ENCODE peak calls at places on chromosome 3, in six cellular contexts. One of them, this sample, is unnamed. For H3K9me3, the result is how much of the 10 kb centered on the place peaks cover.

GRCh38 chr3:71370467-71370866 is 213.1 kb downstream of the FOXP1 start:
- DNase-seq in mesenchymal stem cell: no peak
- DNase-seq in IMR-90: no peak
- DNase-seq in H9: no peak
- DNase-seq in H1: no peak
- DNase-seq in trophoblast cell: no peak
- DNase-seq in this sample: no peak

GRCh38 chr3:59432676-59433075 is 382.9 kb upstream of the CFAP20DC start:
- DNase-seq in trophoblast cell: peak
- DNase-seq in IMR-90: peak
- DNase-seq in H1: no peak
- DNase-seq in H9: no peak
- DNase-seq in mesenchymal stem cell: peak
- DNase-seq in this sample: no peak

GRCh38 chr3:39148116-39149058 is 5.0 kb downstream of the CSRNP1 start:
- DNase-seq in mesenchymal stem cell: peak
- DNase-seq in H9: no peak
- DNase-seq in H1: no peak
- DNase-seq in trophoblast cell: no peak
- DNase-seq in IMR-90: peak
- DNase-seq in this sample: no peak

GRCh38 chr3:152362086-152362485 is 93.4 kb downstream of the MBNL1 start:
- DNase-seq in trophoblast cell: no peak
- DNase-seq in IMR-90: no peak
- DNase-seq in H1: no peak
- DNase-seq in mesenchymal stem cell: no peak
- DNase-seq in H9: no peak
- DNase-seq in this sample: no peak

GRCh38 chr3:73808862-73809509 is 184.2 kb upstream of the PDZRN3 start:
- DNase-seq in mesenchymal stem cell: no peak
- DNase-seq in H1: no peak
- DNase-seq in H9: no peak
- DNase-seq in IMR-90: no peak
- DNase-seq in trophoblast cell: no peak
- DNase-seq in this sample: no peak

GRCh38 chr3:164848922-164849321 is 229.4 kb downstream of the SI start:
- DNase-seq in trophoblast cell: no peak
- DNase-seq in IMR-90: no peak
- DNase-seq in H1: no peak
- DNase-seq in mesenchymal stem cell: no peak
- DNase-seq in H9: no peak
- DNase-seq in this sample: no peak

GRCh38 chr3:112815981-112816380 is 30.7 kb downstream of the CD200R1L start:
- DNase-seq in trophoblast cell: no peak
- DNase-seq in H9: no peak
- DNase-seq in H1: no peak
- DNase-seq in mesenchymal stem cell: peak
- DNase-seq in IMR-90: peak
- DNase-seq in this sample: no peak

GRCh38 chr3:42177801-42178150 is 86.6 kb downstream of the TRAK1 start:
- DNase-seq in H9: no peak
- DNase-seq in trophoblast cell: no peak
- DNase-seq in H1: no peak
- DNase-seq in mesenchymal stem cell: no peak
- DNase-seq in IMR-90: no peak
- DNase-seq in this sample: no peak

GRCh38 chr3:28978092-28978491 is 302.8 kb upstream of the RBMS3 start:
- DNase-seq in H1: no peak
- DNase-seq in H9: no peak
- DNase-seq in trophoblast cell: no peak
- DNase-seq in IMR-90: no peak
- DNase-seq in mesenchymal stem cell: no peak
- DNase-seq in this sample: no peak
- H3K9me3 ChIP-seq in H1: under half
- H3K9me3 ChIP-seq in H9: under half
- H3K9me3 ChIP-seq in trophoblast cell: under half
- H3K9me3 ChIP-seq in IMR-90: under half
- H3K9me3 ChIP-seq in mesenchymal stem cell: under half
- H3K9me3 ChIP-seq in this sample: under half

DNA sequence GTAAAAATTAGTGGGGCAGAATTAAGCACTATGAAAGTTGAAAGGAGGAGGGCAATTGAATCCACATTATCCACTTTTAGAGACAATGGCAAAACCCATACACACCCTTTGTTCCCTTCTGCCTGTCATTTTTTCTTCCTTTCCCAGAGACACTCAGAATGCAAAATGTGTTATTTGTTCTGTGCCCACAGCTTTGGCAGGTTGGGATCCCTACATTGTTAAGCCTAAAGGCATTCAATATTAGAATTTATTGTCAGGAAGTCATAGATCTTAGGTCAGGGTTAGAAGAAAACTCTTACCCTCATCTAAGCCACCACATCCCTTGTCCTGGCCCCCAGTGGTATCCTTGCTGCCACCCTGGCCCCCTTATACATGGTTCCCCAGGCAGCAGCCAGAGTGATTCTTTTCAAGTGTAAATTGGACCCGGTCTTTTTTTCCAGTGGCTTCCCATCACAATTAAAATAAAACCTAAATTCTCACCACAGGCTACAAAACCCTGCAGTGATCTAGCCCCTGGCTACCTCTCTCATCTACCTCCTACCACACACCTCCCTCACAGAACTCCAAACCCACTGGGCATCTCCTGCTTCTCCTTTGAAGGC is 470.1 kb upstream of the ATP11B start:
- DNase-seq in H1: no peak
- DNase-seq in IMR-90: no peak
- DNase-seq in trophoblast cell: no peak
- DNase-seq in H9: peak
- DNase-seq in mesenchymal stem cell: no peak
- DNase-seq in this sample: no peak
- H3K4ac ChIP-seq in H1: no peak
- H3K4ac ChIP-seq in IMR-90: no peak
- H3K4ac ChIP-seq in trophoblast cell: no peak
- H3K4ac ChIP-seq in H9: no peak
- H3K4ac ChIP-seq in mesenchymal stem cell: no peak
- H3K4ac ChIP-seq in this sample: no peak

GRCh38 chr3:30510596-30510995 is 95.8 kb upstream of the TGFBR2 start:
- DNase-seq in mesenchymal stem cell: no peak
- DNase-seq in trophoblast cell: no peak
- DNase-seq in H1: no peak
- DNase-seq in IMR-90: peak
- DNase-seq in H9: no peak
- DNase-seq in this sample: no peak

GRCh38 chr3:30511524-30512278 is 94.7 kb upstream of the TGFBR2 start:
- DNase-seq in IMR-90: peak
- DNase-seq in H9: no peak
- DNase-seq in trophoblast cell: peak
- DNase-seq in H1: no peak
- DNase-seq in mesenchymal stem cell: peak
- DNase-seq in this sample: no peak

GRCh38 chr3:30516238-30516637 is 90.2 kb upstream of the TGFBR2 start:
- DNase-seq in trophoblast cell: no peak
- DNase-seq in H9: no peak
- DNase-seq in H1: no peak
- DNase-seq in mesenchymal stem cell: no peak
- DNase-seq in IMR-90: peak
- DNase-seq in this sample: no peak

GRCh38 chr3:30513374-30514152 is 92.8 kb upstream of the TGFBR2 start:
- DNase-seq in trophoblast cell: no peak
- DNase-seq in IMR-90: no peak
- DNase-seq in mesenchymal stem cell: no peak
- DNase-seq in H1: no peak
- DNase-seq in H9: no peak
- DNase-seq in this sample: no peak

DNA sequence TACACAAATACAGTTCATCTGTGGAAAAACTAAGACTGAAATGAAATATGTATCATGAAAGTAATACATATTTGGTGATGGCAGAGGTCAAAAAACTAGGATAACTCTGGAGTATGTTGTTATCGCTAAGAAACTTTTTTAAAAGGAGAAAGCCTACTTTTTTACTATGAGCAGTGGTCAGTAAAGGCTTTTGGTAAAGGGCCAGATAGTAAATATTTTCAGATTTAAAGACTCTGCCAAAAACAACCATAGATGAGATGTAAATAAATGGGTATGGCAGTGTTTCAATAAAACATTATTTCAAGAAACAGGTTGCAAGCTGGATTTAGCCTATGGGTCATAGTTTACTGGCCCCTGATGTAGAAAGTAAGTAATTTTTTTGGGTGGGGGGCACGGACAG is 93.8 kb upstream of the TGFBR2 start:
- DNase-seq in trophoblast cell: no peak
- DNase-seq in IMR-90: peak
- DNase-seq in H1: no peak
- DNase-seq in H9: no peak
- DNase-seq in mesenchymal stem cell: no peak
- DNase-seq in this sample: no peak
- H4K8ac ChIP-seq in trophoblast cell: no peak
- H4K8ac ChIP-seq in IMR-90: no peak
- H4K8ac ChIP-seq in H1: no peak
- H4K8ac ChIP-seq in H9: no peak
- H4K8ac ChIP-seq in mesenchymal stem cell: no peak
- H4K8ac ChIP-seq in this sample: no peak

GRCh38 chr3:177914224-177914623 is 622.0 kb upstream of the KCNMB2 start:
- DNase-seq in mesenchymal stem cell: no peak
- DNase-seq in H9: no peak
- DNase-seq in trophoblast cell: no peak
- DNase-seq in IMR-90: no peak
- DNase-seq in H1: no peak
- DNase-seq in this sample: no peak
- H3K9me3 ChIP-seq in mesenchymal stem cell: under half
- H3K9me3 ChIP-seq in H9: under half
- H3K9me3 ChIP-seq in trophoblast cell: under half
- H3K9me3 ChIP-seq in IMR-90: under half
- H3K9me3 ChIP-seq in H1: under half
- H3K9me3 ChIP-seq in this sample: under half

GRCh38 chr3:134486577-134487041 is 752 bp downstream of the CEP63 start:
- DNase-seq in H1: no peak
- DNase-seq in mesenchymal stem cell: peak
- DNase-seq in IMR-90: peak
- DNase-seq in trophoblast cell: no peak
- DNase-seq in H9: no peak
- DNase-seq in this sample: peak

GRCh38 chr3:134487406-134487805 is 1.5 kb downstream of the CEP63 start:
- DNase-seq in H9: no peak
- DNase-seq in mesenchymal stem cell: no peak
- DNase-seq in IMR-90: no peak
- DNase-seq in trophoblast cell: no peak
- DNase-seq in H1: no peak
- DNase-seq in this sample: no peak

GRCh38 chr3:134483195-134483890 is 2.4 kb downstream of the ANAPC13 start:
- DNase-seq in H9: no peak
- DNase-seq in trophoblast cell: peak
- DNase-seq in IMR-90: peak
- DNase-seq in mesenchymal stem cell: peak
- DNase-seq in H1: no peak
- DNase-seq in this sample: no peak

GRCh38 chr3:134485075-134485536 is 679 bp downstream of the ANAPC13 start:
- DNase-seq in mesenchymal stem cell: peak
- DNase-seq in trophoblast cell: no peak
- DNase-seq in IMR-90: no peak
- DNase-seq in H1: no peak
- DNase-seq in H9: no peak
- DNase-seq in this sample: peak

DNA sequence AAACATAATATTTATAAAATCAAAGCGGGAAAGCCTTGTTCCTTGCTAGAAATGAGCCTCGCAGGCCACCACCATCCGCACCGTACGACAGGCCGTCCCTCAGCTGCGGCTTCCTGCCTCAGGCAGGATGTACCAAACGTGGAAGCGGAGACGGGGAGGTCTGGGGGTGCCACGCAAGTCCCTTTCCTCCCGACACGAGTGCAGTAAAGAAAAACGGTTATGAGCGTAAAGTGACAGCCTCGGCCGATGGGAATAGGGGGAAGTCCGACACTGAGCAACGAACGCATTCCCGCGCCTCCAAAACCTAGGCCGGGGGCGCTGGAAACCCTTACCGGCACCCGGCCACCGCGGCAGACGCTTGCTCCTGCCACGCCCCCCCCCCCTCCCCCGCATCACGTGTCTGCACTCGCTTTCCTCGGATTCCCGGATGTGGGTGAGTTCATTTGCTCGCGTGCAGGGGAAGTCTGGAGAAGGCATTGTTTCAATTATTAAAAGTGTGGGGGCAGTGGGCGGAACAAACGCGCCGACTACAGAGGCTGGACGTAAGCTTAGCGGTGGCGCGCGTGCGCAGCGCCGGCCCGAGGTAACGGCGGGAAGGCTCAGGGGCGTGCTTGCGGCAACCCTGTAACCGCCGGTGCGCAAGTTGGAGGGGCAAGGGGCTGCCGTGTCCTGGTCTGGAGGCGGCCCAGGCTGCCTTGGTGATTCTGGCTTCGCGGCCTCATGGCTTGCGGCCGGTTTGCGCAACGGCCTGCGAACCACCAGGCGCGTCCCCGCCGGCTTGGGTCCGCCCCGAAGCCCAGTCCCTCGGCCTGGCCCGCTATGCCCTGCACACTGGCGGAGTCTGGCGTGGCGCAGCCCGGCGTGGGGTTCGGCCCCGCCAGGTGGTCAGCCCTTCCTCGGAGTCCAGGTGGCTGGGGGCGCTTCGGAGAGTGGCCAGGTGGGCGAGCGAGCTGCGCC is at the start of the genes ANAPC13 and CEP63:
- DNase-seq in mesenchymal stem cell: peak
- DNase-seq in H1: peak
- DNase-seq in H9: peak
- DNase-seq in IMR-90: peak
- DNase-seq in trophoblast cell: peak
- DNase-seq in this sample: peak
- H3K4ac ChIP-seq in mesenchymal stem cell: peak
- H3K4ac ChIP-seq in H1: peak
- H3K4ac ChIP-seq in H9: no peak
- H3K4ac ChIP-seq in IMR-90: peak
- H3K4ac ChIP-seq in trophoblast cell: peak
- H3K4ac ChIP-seq in this sample: peak

GRCh38 chr3:184315506-184315867 is 1.1 kb downstream of the EIF4G1 start:
- DNase-seq in H1: no peak
- DNase-seq in mesenchymal stem cell: no peak
- DNase-seq in H9: no peak
- DNase-seq in trophoblast cell: no peak
- DNase-seq in IMR-90: no peak
- DNase-seq in this sample: no peak

GRCh38 chr3:184315871-184316661 is 1.7 kb downstream of the EIF4G1 start:
- DNase-seq in IMR-90: peak
- DNase-seq in H1: no peak
- DNase-seq in H9: no peak
- DNase-seq in mesenchymal stem cell: peak
- DNase-seq in trophoblast cell: no peak
- DNase-seq in this sample: no peak

GRCh38 chr3:184316792-184317191 is 2.4 kb downstream of the EIF4G1 start:
- DNase-seq in trophoblast cell: no peak
- DNase-seq in mesenchymal stem cell: no peak
- DNase-seq in H9: no peak
- DNase-seq in H1: no peak
- DNase-seq in IMR-90: no peak
- DNase-seq in this sample: no peak

GRCh38 chr3:184314363-184314699 is at the start of gene EIF4G1:
- DNase-seq in trophoblast cell: peak
- DNase-seq in mesenchymal stem cell: peak
- DNase-seq in IMR-90: peak
- DNase-seq in H1: peak
- DNase-seq in H9: peak
- DNase-seq in this sample: peak

GRCh38 chr3:184314700-184315505 is 497 bp downstream of the EIF4G1 start:
- DNase-seq in trophoblast cell: peak
- DNase-seq in H1: no peak
- DNase-seq in H9: no peak
- DNase-seq in IMR-90: peak
- DNase-seq in mesenchymal stem cell: peak
- DNase-seq in this sample: peak
- H4K8ac ChIP-seq in trophoblast cell: peak
- H4K8ac ChIP-seq in H1: peak
- H4K8ac ChIP-seq in H9: no peak
- H4K8ac ChIP-seq in IMR-90: peak
- H4K8ac ChIP-seq in mesenchymal stem cell: peak
- H4K8ac ChIP-seq in this sample: no peak

This sample was measured in neuronal stem cell.